ENCODE peak calls at places on chromosomes 3 and 15, in four cellular contexts. N is MM.1S, Y is tibial artery, T is transverse colon. S is an unnamed sample.

GRCh38 chr3:17077614-17078013 is 192.9 kb downstream of the PLCL2 start:
- DNase-seq in N (no peak), Y (no peak), T (no peak), S (no peak)

GRCh38 chr3:84223512-84223911 is 735.3 kb upstream of the CADM2 start:
- DNase-seq in N (no peak), Y (no peak), T (no peak), S (no peak)

GRCh38 chr3:123687286-123687685 is 102.4 kb upstream of the HACD2 start:
- DNase-seq in N (no peak), Y (no peak), T (no peak), S (no peak)

GRCh38 chr3:168040624-168041208 is 55.0 kb downstream of the GOLIM4 start:
- DNase-seq in N (peak), Y (no peak), T (no peak), S (no peak)

GRCh38 chr3:39671116-39671515 is 138.3 kb upstream of the MYRIP start:
- DNase-seq in N (no peak), Y (no peak), T (no peak), S (no peak)

GRCh38 chr3:60890226-60890625 is 361.0 kb downstream of the FHIT start:
- DNase-seq in N (no peak), Y (no peak), T (no peak), S (no peak)

GRCh38 chr15:31341501-31342195 is 15.0 kb downstream of the KLF13 start:
- DNase-seq in N (no peak), Y (no peak), T (no peak), S (no peak)

GRCh38 chr3:106719583-106719982 is 657.7 kb upstream of the CCDC54 start:
- DNase-seq in N (no peak), Y (no peak), T (no peak), S (no peak)

GRCh38 chr3:123084738-123085237 is 18.0 kb downstream of the PDIA5 start:
- DNase-seq in N (no peak), Y (no peak), T (no peak), S (no peak)

GRCh38 chr15:85622432-85622831 is 172.3 kb downstream of the KLHL25 start:
- DNase-seq in N (no peak), Y (no peak), T (no peak), S (no peak)

GRCh38 chr3:120442975-120443517 is 7.7 kb downstream of the FSTL1 start:
- DNase-seq in N (no peak), Y (no peak), T (no peak), S (no peak)

GRCh38 chr3:71652786-71653419 is 69.4 kb upstream of the FOXP1 start:
- DNase-seq in N (peak), Y (peak), T (peak), S (no peak)

GRCh38 chr3:85081191-85081895 is 122.6 kb downstream of the CADM2 start:
- DNase-seq in N (no peak), Y (no peak), T (no peak), S (no peak)

DNA sequence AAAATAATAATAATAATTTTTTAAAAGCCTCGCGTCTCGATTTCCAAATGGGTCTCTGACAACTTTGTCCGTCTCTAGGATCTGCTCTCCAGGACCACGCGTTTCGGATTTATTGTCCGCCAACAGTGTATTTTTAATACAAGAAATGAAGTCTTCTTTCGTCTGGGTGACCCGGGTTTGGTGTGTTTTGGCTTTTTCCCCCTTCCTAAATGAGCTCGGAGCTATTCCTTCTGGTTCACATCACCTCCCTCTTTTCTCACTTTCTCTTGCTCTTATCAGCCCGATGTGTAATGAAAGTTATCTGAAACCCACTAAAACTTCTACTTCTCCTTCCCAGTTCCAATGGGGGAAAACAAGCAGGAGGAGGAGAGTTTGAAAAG is 516.7 kb downstream of the MECOM start:
- DNase-seq in N (no peak), Y (no peak), T (no peak), S (no peak)
- H3K4me3 ChIP-seq in N (peak), Y (peak), T (peak), S (peak)

GRCh38 chr15:90716976-90717821 is at the start of gene BLM:
- DNase-seq in N (peak), Y (peak), T (peak), S (peak)
- TF ChIP-seq CTCF in N (peak), Y (peak), T (peak), S (peak)

GRCh38 chr15:89998923-89999675 is 2.0 kb upstream of the ZNF710 start:
- DNase-seq in N (no peak), Y (no peak), T (no peak), S (no peak)

GRCh38 chr15:90000175-90000923 is 775 bp upstream of the ZNF710 start:
- DNase-seq in N (no peak), Y (peak), T (peak), S (no peak)

GRCh38 chr15:90001062-90001682 is at the start of gene ZNF710:
- DNase-seq in N (peak), Y (peak), T (peak), S (no peak)

GRCh38 chr15:89998141-89998661 is 2.9 kb upstream of the ZNF710 start:
- DNase-seq in N (no peak), Y (no peak), T (no peak), S (no peak)

DNA sequence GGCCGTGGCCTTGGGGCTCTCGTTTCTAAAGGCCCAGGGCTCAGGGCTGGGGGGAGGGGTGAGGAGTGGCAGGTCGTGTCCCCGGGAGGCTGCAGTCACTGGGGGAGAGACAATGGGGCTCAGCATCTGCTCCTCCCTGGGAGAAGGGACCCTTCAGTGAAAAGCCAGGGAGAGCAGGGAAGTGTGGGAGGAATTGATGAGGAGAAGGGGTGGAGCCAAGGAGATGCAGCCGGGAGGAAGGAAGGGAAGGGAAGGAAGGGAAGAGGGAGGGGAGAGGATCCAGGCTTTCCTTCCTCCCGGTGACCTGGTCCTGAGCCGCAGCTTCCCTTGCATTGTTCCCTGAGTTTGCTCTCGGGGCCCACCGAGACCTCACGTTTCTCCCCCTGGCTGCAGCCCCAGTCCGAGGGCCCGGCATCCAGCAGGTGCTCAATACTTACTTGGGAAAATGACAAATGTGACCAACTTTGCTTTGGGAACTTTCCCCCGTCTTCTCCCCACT is 1.4 kb upstream of the ZNF710 start:
- DNase-seq in N (no peak), Y (peak), T (peak), S (no peak)
- H3K4me3 ChIP-seq in N (no peak), Y (peak), T (peak), S (peak)

DNA sequence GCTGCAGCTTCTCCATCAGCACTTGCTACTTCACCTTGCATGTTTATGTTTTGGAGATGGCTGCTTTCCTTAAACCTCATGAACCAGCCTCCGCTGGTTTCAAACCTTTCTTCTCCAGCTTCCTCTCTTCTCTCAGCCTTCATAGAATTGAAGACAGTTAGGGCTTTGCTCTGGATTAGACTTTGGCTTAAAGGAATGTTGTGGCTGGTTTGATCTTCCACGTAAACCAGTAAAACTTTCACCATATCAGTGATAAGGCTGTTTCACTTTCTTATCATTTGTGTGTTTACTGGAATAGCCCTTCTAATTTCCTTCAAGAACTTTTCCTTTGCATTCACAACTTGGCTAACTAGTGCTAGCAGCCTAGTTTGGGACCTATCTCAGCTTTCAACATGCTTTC is 11.7 kb upstream of the GNAT1 start:
- DNase-seq in N (no peak), Y (no peak), T (no peak), S (no peak)
- TF ChIP-seq CTCF in N (no peak), Y (no peak), T (no peak), S (no peak)

DNA sequence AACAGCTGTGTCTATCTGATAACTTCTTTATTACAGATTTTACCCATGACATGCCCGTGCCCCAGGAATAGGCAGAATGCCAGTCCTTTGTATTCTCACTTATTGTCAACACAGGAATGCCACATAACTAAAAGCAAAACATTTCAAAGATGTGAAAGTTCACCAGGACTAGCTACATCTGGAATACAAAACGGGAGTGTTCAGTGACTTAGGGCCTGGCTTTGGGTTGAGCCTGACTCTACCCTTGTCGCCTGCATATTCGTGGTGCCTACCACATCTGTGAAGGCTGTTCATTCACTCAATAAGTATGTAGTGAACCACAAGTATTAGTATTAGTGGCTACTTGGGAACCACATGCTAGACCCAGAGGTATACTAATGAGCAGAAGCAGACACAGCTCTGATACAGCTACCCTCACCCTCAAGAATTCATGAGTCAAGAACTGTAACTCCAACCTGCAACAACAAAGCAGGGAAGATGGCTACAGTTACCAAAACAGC is 2.8 kb downstream of the TNFSF10 start:
- DNase-seq in N (no peak), Y (no peak), T (no peak), S (peak)
- H3K4me3 ChIP-seq in N (no peak), Y (no peak), T (peak), S (no peak)

GRCh38 chr15:71440479-71441071 is 325.3 kb downstream of the THSD4 start:
- DNase-seq in N (peak), Y (no peak), T (no peak), S (peak)

GRCh38 chr15:71447328-71448250 is 332.3 kb downstream of the THSD4 start:
- DNase-seq in N (no peak), Y (no peak), T (no peak), S (no peak)

GRCh38 chr15:71444866-71445590 is 329.8 kb downstream of the THSD4 start:
- DNase-seq in N (no peak), Y (no peak), T (no peak), S (no peak)

GRCh38 chr15:71444032-71444810 is 328.9 kb downstream of the THSD4 start:
- DNase-seq in N (no peak), Y (no peak), T (no peak), S (no peak)

DNA sequence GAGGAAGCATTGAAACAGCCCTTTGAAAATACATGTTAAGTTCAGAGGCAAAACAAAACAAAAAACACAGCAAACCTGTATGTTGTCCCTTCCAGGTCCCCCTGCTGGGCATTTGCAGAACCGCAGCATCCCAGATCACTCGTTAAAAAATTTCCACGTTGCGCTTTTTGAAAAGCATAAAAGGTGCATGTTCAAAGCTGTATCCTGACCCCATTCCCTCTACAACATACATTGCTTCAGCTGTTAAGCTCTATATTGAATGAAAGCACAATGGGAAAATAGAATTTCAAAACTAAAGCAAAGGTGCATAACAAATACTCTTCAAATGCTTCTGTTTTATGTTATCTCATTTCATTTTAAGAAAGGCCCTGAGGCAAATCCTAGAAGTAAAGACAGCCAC is 328.3 kb downstream of the THSD4 start:
- DNase-seq in N (peak), Y (peak), T (peak), S (no peak)
- TF ChIP-seq CTCF in N (peak), Y (peak), T (peak), S (peak)

GRCh38 chr3:109678600-109678999 is 341.3 kb upstream of the DPPA4 start:
- DNase-seq in N (no peak), Y (no peak), T (no peak), S (no peak)

GRCh38 chr3:109685084-109686079 is 348.0 kb upstream of the DPPA4 start:
- DNase-seq in N (no peak), Y (peak), T (peak), S (peak)

GRCh38 chr3:109683746-109684145 is 346.4 kb upstream of the DPPA4 start:
- DNase-seq in N (no peak), Y (no peak), T (no peak), S (no peak)

GRCh38 chr3:109679672-109680071 is 342.3 kb upstream of the DPPA4 start:
- DNase-seq in N (no peak), Y (no peak), T (no peak), S (no peak)
- H3K4me3 ChIP-seq in N (no peak), Y (no peak), T (no peak), S (no peak)

DNA sequence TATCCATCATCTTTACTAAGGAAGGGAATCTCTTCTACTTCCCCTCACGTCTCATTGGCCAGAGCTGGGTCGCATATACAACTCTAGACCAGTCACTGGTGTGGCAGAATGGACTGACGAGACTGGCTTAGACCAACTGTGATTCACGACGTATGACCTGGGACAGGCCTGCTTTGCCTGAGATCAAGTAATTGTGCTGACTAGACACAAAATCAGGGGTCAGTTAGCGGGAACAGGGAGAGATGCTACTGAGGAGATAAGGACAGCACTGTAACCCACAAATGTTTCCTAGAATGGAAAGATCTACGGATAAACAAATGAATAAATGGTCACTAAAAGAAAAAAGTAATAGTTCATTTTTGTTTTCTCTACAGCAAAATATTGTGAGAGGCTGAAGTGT is 308.3 kb downstream of the MAGI1 start:
- DNase-seq in N (no peak), Y (no peak), T (no peak), S (no peak)
- TF ChIP-seq CTCF in N (no peak), Y (no peak), T (no peak), S (no peak)